ENCODE peak calls at places on chromosome 2, in ten cellular contexts. One of them, this sample, is unnamed. For H3K9me3, the result is how much of the 10 kb centered on the place peaks cover.

GRCh38 chr2:98926601-98927000 is 9.4 kb downstream of the CRACDL start:
- DNase-seq in Peyer's patch: no peak
- DNase-seq in heart left ventricle: no peak
- DNase-seq in adrenal gland: no peak
- DNase-seq in stomach: no peak
- DNase-seq in right lobe of liver: no peak
- DNase-seq in body of pancreas: no peak
- DNase-seq in GM12878: no peak
- DNase-seq in endothelial cell of umbilical vein: no peak
- DNase-seq in HCT116: no peak
- DNase-seq in this sample: no peak

GRCh38 chr2:225842939-225843338 is 443.4 kb downstream of the NYAP2 start:
- DNase-seq in Peyer's patch: no peak
- DNase-seq in GM12878: no peak
- DNase-seq in right lobe of liver: no peak
- DNase-seq in HCT116: no peak
- DNase-seq in body of pancreas: no peak
- DNase-seq in heart left ventricle: no peak
- DNase-seq in endothelial cell of umbilical vein: no peak
- DNase-seq in stomach: no peak
- DNase-seq in adrenal gland: no peak
- DNase-seq in this sample: no peak

GRCh38 chr2:70785137-70785911 is 5.1 kb downstream of the FIGLA start:
- DNase-seq in GM12878: no peak
- DNase-seq in HCT116: peak
- DNase-seq in adrenal gland: no peak
- DNase-seq in body of pancreas: no peak
- DNase-seq in stomach: no peak
- DNase-seq in Peyer's patch: no peak
- DNase-seq in endothelial cell of umbilical vein: peak
- DNase-seq in right lobe of liver: no peak
- DNase-seq in heart left ventricle: no peak
- DNase-seq in this sample: no peak

GRCh38 chr2:38010995-38011394 is 65.0 kb downstream of the CYP1B1 start:
- DNase-seq in endothelial cell of umbilical vein: no peak
- DNase-seq in heart left ventricle: no peak
- DNase-seq in adrenal gland: no peak
- DNase-seq in Peyer's patch: no peak
- DNase-seq in body of pancreas: no peak
- DNase-seq in HCT116: no peak
- DNase-seq in stomach: no peak
- DNase-seq in GM12878: no peak
- DNase-seq in right lobe of liver: no peak
- DNase-seq in this sample: no peak

GRCh38 chr2:205903549-205904129 is 182.3 kb downstream of the INO80D start:
- DNase-seq in heart left ventricle: no peak
- DNase-seq in HCT116: peak
- DNase-seq in GM12878: no peak
- DNase-seq in body of pancreas: peak
- DNase-seq in adrenal gland: peak
- DNase-seq in stomach: peak
- DNase-seq in endothelial cell of umbilical vein: peak
- DNase-seq in Peyer's patch: no peak
- DNase-seq in right lobe of liver: peak
- DNase-seq in this sample: no peak

GRCh38 chr2:233247744-233248143 is 3.7 kb upstream of the ATG16L1 start:
- DNase-seq in HCT116: peak
- DNase-seq in endothelial cell of umbilical vein: peak
- DNase-seq in stomach: no peak
- DNase-seq in right lobe of liver: no peak
- DNase-seq in Peyer's patch: no peak
- DNase-seq in heart left ventricle: no peak
- DNase-seq in GM12878: no peak
- DNase-seq in adrenal gland: no peak
- DNase-seq in body of pancreas: no peak
- DNase-seq in this sample: no peak

GRCh38 chr2:158797963-158798700 is 3.0 kb downstream of the DAPL1 start:
- DNase-seq in stomach: no peak
- DNase-seq in body of pancreas: no peak
- DNase-seq in heart left ventricle: no peak
- DNase-seq in Peyer's patch: no peak
- DNase-seq in right lobe of liver: no peak
- DNase-seq in HCT116: no peak
- DNase-seq in GM12878: no peak
- DNase-seq in endothelial cell of umbilical vein: peak
- DNase-seq in adrenal gland: no peak
- DNase-seq in this sample: no peak

GRCh38 chr2:230319211-230319862 is 7.7 kb upstream of the SP140L start:
- DNase-seq in stomach: no peak
- DNase-seq in endothelial cell of umbilical vein: peak
- DNase-seq in HCT116: no peak
- DNase-seq in right lobe of liver: no peak
- DNase-seq in Peyer's patch: peak
- DNase-seq in adrenal gland: no peak
- DNase-seq in body of pancreas: no peak
- DNase-seq in GM12878: peak
- DNase-seq in heart left ventricle: no peak
- DNase-seq in this sample: no peak

GRCh38 chr2:237689569-237690131 is 62.3 kb downstream of the LRRFIP1 start:
- DNase-seq in Peyer's patch: peak
- DNase-seq in body of pancreas: peak
- DNase-seq in endothelial cell of umbilical vein: no peak
- DNase-seq in adrenal gland: no peak
- DNase-seq in HCT116: no peak
- DNase-seq in heart left ventricle: peak
- DNase-seq in right lobe of liver: no peak
- DNase-seq in GM12878: no peak
- DNase-seq in stomach: peak
- DNase-seq in this sample: no peak

GRCh38 chr2:237692601-237693079 is 65.3 kb downstream of the LRRFIP1 start:
- DNase-seq in heart left ventricle: no peak
- DNase-seq in Peyer's patch: peak
- DNase-seq in adrenal gland: no peak
- DNase-seq in body of pancreas: peak
- DNase-seq in endothelial cell of umbilical vein: peak
- DNase-seq in GM12878: no peak
- DNase-seq in right lobe of liver: no peak
- DNase-seq in stomach: no peak
- DNase-seq in HCT116: no peak
- DNase-seq in this sample: no peak

GRCh38 chr2:237691908-237692600 is 64.7 kb downstream of the LRRFIP1 start:
- DNase-seq in body of pancreas: peak
- DNase-seq in HCT116: peak
- DNase-seq in endothelial cell of umbilical vein: peak
- DNase-seq in stomach: peak
- DNase-seq in Peyer's patch: peak
- DNase-seq in right lobe of liver: peak
- DNase-seq in adrenal gland: peak
- DNase-seq in GM12878: no peak
- DNase-seq in heart left ventricle: peak
- DNase-seq in this sample: peak

GRCh38 chr2:237693281-237694039 is 66.1 kb downstream of the LRRFIP1 start:
- DNase-seq in HCT116: no peak
- DNase-seq in right lobe of liver: no peak
- DNase-seq in GM12878: no peak
- DNase-seq in Peyer's patch: peak
- DNase-seq in heart left ventricle: no peak
- DNase-seq in endothelial cell of umbilical vein: peak
- DNase-seq in stomach: no peak
- DNase-seq in body of pancreas: no peak
- DNase-seq in adrenal gland: no peak
- DNase-seq in this sample: peak

DNA sequence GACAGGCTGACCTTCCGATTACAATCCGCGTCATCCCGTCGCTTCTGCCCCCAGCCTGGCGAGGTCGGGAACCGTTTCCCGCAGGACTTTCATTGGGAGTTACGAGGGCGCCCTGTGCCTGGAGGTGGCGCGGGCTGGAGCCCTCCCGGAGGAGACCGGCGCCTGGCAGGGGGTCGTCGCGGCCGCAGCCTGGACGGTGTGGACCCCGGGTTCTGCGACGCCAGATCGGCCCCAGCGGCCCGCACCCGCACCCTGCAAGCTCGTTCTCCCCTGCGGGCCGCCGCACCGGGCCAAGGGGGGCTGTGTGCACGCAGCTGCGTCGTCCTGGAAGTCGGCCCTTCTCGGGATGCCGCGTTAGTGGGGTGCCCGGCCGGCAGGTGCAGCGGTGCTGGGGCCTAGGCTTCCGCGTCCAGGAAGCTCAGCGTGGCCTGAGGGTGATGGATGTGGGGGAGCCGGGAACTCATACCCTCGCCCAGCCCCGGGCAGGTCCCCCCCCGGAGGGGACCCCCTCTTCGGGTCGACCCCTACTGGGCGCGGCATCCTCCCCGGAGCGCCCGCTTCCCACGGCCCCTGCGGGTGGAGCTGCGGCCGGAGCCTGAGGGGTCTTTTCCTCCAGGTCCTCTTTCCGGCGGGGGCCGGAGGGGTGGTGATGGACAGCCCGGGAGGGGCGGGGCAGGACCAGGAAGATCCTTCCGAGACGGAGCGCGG is 64.0 kb downstream of the LRRFIP1 start:
- DNase-seq in adrenal gland: no peak
- DNase-seq in endothelial cell of umbilical vein: no peak
- DNase-seq in GM12878: no peak
- DNase-seq in Peyer's patch: no peak
- DNase-seq in stomach: no peak
- DNase-seq in body of pancreas: peak
- DNase-seq in heart left ventricle: peak
- DNase-seq in right lobe of liver: no peak
- DNase-seq in HCT116: no peak
- DNase-seq in this sample: no peak
- TF ChIP-seq POLR2A in adrenal gland: no peak
- TF ChIP-seq POLR2A in endothelial cell of umbilical vein: no peak
- TF ChIP-seq POLR2A in GM12878: peak
- TF ChIP-seq POLR2A in Peyer's patch: peak
- TF ChIP-seq POLR2A in stomach: no peak
- TF ChIP-seq POLR2A in body of pancreas: no peak
- TF ChIP-seq POLR2A in heart left ventricle: no peak
- TF ChIP-seq POLR2A in right lobe of liver: no peak
- TF ChIP-seq POLR2A in HCT116: no peak
- TF ChIP-seq POLR2A in this sample: peak

GRCh38 chr2:127359520-127359919 is 28.3 kb downstream of the MAP3K2 start:
- DNase-seq in Peyer's patch: no peak
- DNase-seq in body of pancreas: no peak
- DNase-seq in endothelial cell of umbilical vein: no peak
- DNase-seq in right lobe of liver: no peak
- DNase-seq in HCT116: no peak
- DNase-seq in heart left ventricle: no peak
- DNase-seq in adrenal gland: no peak
- DNase-seq in stomach: no peak
- DNase-seq in GM12878: no peak
- DNase-seq in this sample: no peak

GRCh38 chr2:127358044-127358443 is 29.7 kb downstream of the MAP3K2 start:
- DNase-seq in endothelial cell of umbilical vein: no peak
- DNase-seq in adrenal gland: no peak
- DNase-seq in GM12878: no peak
- DNase-seq in right lobe of liver: no peak
- DNase-seq in body of pancreas: no peak
- DNase-seq in stomach: no peak
- DNase-seq in heart left ventricle: no peak
- DNase-seq in Peyer's patch: no peak
- DNase-seq in HCT116: no peak
- DNase-seq in this sample: no peak

GRCh38 chr2:127358971-127359370 is 28.8 kb downstream of the MAP3K2 start:
- DNase-seq in adrenal gland: no peak
- DNase-seq in Peyer's patch: no peak
- DNase-seq in right lobe of liver: no peak
- DNase-seq in stomach: no peak
- DNase-seq in GM12878: no peak
- DNase-seq in HCT116: no peak
- DNase-seq in body of pancreas: no peak
- DNase-seq in endothelial cell of umbilical vein: no peak
- DNase-seq in heart left ventricle: no peak
- DNase-seq in this sample: no peak

GRCh38 chr2:127355407-127356008 is 32.3 kb downstream of the MAP3K2 start:
- DNase-seq in right lobe of liver: no peak
- DNase-seq in body of pancreas: no peak
- DNase-seq in stomach: no peak
- DNase-seq in endothelial cell of umbilical vein: peak
- DNase-seq in Peyer's patch: no peak
- DNase-seq in GM12878: no peak
- DNase-seq in adrenal gland: no peak
- DNase-seq in heart left ventricle: no peak
- DNase-seq in HCT116: peak
- DNase-seq in this sample: no peak

DNA sequence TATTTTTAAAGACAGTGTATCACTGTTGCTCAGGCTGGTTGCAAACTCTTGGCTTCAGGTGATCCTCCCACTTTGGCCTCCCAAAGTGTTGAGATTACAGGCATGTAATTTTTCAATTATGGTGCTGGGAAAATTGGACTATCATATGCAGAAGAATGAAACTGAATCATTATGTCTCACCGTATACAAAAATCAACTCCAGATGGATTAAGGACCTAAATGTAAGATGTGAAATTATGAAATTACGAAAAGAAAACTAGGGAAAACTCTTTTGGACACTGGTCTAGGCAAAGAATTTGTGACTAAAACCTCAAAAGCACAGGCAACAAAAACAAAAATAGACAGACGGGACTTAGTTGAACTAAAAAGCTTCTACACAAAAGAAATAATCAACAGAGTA is 31.2 kb downstream of the MAP3K2 start:
- DNase-seq in body of pancreas: no peak
- DNase-seq in Peyer's patch: no peak
- DNase-seq in adrenal gland: no peak
- DNase-seq in GM12878: no peak
- DNase-seq in endothelial cell of umbilical vein: no peak
- DNase-seq in HCT116: no peak
- DNase-seq in heart left ventricle: no peak
- DNase-seq in stomach: no peak
- DNase-seq in right lobe of liver: no peak
- DNase-seq in this sample: no peak
- H3K9me3 ChIP-seq in body of pancreas: under half
- H3K9me3 ChIP-seq in Peyer's patch: under half
- H3K9me3 ChIP-seq in adrenal gland: under half
- H3K9me3 ChIP-seq in GM12878: under half
- H3K9me3 ChIP-seq in endothelial cell of umbilical vein: under half
- H3K9me3 ChIP-seq in HCT116: under half
- H3K9me3 ChIP-seq in heart left ventricle: under half
- H3K9me3 ChIP-seq in stomach: under half
- H3K9me3 ChIP-seq in right lobe of liver: under half
- H3K9me3 ChIP-seq in this sample: under half

GRCh38 chr2:229230911-229231310 is 40.2 kb downstream of the PID1 start:
- DNase-seq in stomach: no peak
- DNase-seq in body of pancreas: no peak
- DNase-seq in HCT116: no peak
- DNase-seq in Peyer's patch: no peak
- DNase-seq in adrenal gland: no peak
- DNase-seq in right lobe of liver: peak
- DNase-seq in GM12878: no peak
- DNase-seq in heart left ventricle: peak
- DNase-seq in endothelial cell of umbilical vein: no peak
- DNase-seq in this sample: no peak

GRCh38 chr2:229231885-229232284 is 39.2 kb downstream of the PID1 start:
- DNase-seq in GM12878: no peak
- DNase-seq in HCT116: no peak
- DNase-seq in right lobe of liver: no peak
- DNase-seq in body of pancreas: no peak
- DNase-seq in adrenal gland: no peak
- DNase-seq in heart left ventricle: no peak
- DNase-seq in stomach: no peak
- DNase-seq in endothelial cell of umbilical vein: no peak
- DNase-seq in Peyer's patch: no peak
- DNase-seq in this sample: no peak

GRCh38 chr2:229230215-229230614 is 40.9 kb downstream of the PID1 start:
- DNase-seq in adrenal gland: no peak
- DNase-seq in GM12878: no peak
- DNase-seq in stomach: no peak
- DNase-seq in endothelial cell of umbilical vein: no peak
- DNase-seq in Peyer's patch: no peak
- DNase-seq in HCT116: no peak
- DNase-seq in heart left ventricle: no peak
- DNase-seq in right lobe of liver: no peak
- DNase-seq in body of pancreas: no peak
- DNase-seq in this sample: no peak

GRCh38 chr2:229235136-229235914 is 35.8 kb downstream of the PID1 start:
- DNase-seq in right lobe of liver: no peak
- DNase-seq in endothelial cell of umbilical vein: no peak
- DNase-seq in stomach: no peak
- DNase-seq in body of pancreas: no peak
- DNase-seq in heart left ventricle: no peak
- DNase-seq in Peyer's patch: no peak
- DNase-seq in HCT116: no peak
- DNase-seq in adrenal gland: peak
- DNase-seq in GM12878: no peak
- DNase-seq in this sample: no peak

DNA sequence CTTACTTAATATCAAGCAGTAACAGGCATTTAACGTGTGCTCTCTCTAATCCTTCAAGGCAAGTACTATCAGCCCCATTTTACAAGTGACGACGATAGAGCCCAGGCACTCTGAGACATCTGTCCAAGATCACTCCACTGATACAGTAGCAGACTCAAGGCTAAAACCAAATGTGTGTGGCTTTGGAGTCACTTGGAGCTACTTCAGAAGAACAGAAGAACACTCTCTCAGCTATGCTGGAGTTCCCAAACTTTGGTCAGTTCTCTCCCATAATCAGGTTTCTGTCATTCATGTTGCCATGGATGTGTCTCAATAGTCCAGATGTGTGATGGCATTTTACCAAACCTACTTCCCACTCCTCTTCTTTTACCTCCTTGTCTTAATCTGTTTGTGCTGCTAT is 39.6 kb downstream of the PID1 start:
- DNase-seq in heart left ventricle: no peak
- DNase-seq in body of pancreas: no peak
- DNase-seq in adrenal gland: no peak
- DNase-seq in stomach: no peak
- DNase-seq in right lobe of liver: no peak
- DNase-seq in endothelial cell of umbilical vein: no peak
- DNase-seq in HCT116: no peak
- DNase-seq in GM12878: no peak
- DNase-seq in Peyer's patch: no peak
- DNase-seq in this sample: no peak
- H3K4me3 ChIP-seq in heart left ventricle: no peak
- H3K4me3 ChIP-seq in body of pancreas: no peak
- H3K4me3 ChIP-seq in adrenal gland: no peak
- H3K4me3 ChIP-seq in stomach: no peak
- H3K4me3 ChIP-seq in right lobe of liver: no peak
- H3K4me3 ChIP-seq in endothelial cell of umbilical vein: no peak
- H3K4me3 ChIP-seq in HCT116: no peak
- H3K4me3 ChIP-seq in GM12878: no peak
- H3K4me3 ChIP-seq in Peyer's patch: no peak
- H3K4me3 ChIP-seq in this sample: no peak

GRCh38 chr2:85413592-85414421 is 3.6 kb upstream of the CAPG start:
- DNase-seq in heart left ventricle: no peak
- DNase-seq in HCT116: no peak
- DNase-seq in body of pancreas: peak
- DNase-seq in GM12878: no peak
- DNase-seq in stomach: peak
- DNase-seq in Peyer's patch: peak
- DNase-seq in endothelial cell of umbilical vein: peak
- DNase-seq in adrenal gland: no peak
- DNase-seq in right lobe of liver: no peak
- DNase-seq in this sample: no peak
- TF ChIP-seq POLR2A in heart left ventricle: no peak
- TF ChIP-seq POLR2A in HCT116: peak
- TF ChIP-seq POLR2A in body of pancreas: no peak
- TF ChIP-seq POLR2A in GM12878: no peak
- TF ChIP-seq POLR2A in stomach: no peak
- TF ChIP-seq POLR2A in Peyer's patch: no peak
- TF ChIP-seq POLR2A in endothelial cell of umbilical vein: no peak
- TF ChIP-seq POLR2A in adrenal gland: no peak
- TF ChIP-seq POLR2A in right lobe of liver: no peak
- TF ChIP-seq POLR2A in this sample: no peak